ENCODE peak calls at places on chromosomes 4 and X, in four cellular contexts. S is PC-3, B is cardiac muscle cell, X is ascending aorta. T is an unnamed sample.
A peak's percentile ranks its signal among the peaks of the same experiment; 100 is the strongest.

GRCh38 chr4:74206088-74206826 is 48.3 kb downstream of the MTHFD2L start:
- DNase-seq in B (peak; percentile 71), S (no peak), X (no peak), T (no peak)

GRCh38 chr4:86508436-86508835 is 85.7 kb upstream of the PTPN13 start:
- DNase-seq in B (no peak), S (peak; percentile 71), X (no peak), T (no peak)

GRCh38 chr4:126591583-126591982 is 1041.2 kb upstream of the INTU start:
- DNase-seq in S (no peak), X (no peak), B (no peak), T (no peak)

GRCh38 chr4:51923343-51923742 is 80.4 kb downstream of the DCUN1D4 start:
- DNase-seq in S (peak; percentile 25), B (no peak), X (no peak), T (no peak)

GRCh38 chrX:119410854-119411253 is 11.7 kb downstream of the SLC25A43 start:
- DNase-seq in S (no peak), X (no peak), B (no peak), T (no peak)

GRCh38 chr4:15063341-15063740 is 61.1 kb downstream of the CPEB2 start:
- DNase-seq in S (no peak), B (no peak), X (no peak), T (no peak)

GRCh38 chrX:69324851-69325250 is 159.6 kb upstream of the PJA1 start:
- DNase-seq in S (no peak), B (no peak), X (no peak), T (no peak)

GRCh38 chr4:110945600-110945999 is 322.7 kb upstream of the PITX2 start:
- DNase-seq in B (no peak), X (no peak), S (no peak), T (no peak)

GRCh38 chr4:36348403-36348938 is 67.1 kb downstream of the DTHD1 start:
- DNase-seq in B (no peak), S (no peak), X (no peak), T (no peak)

GRCh38 chr4:164536829-164537228 is 217.1 kb upstream of the SMIM31 start:
- DNase-seq in X (peak; percentile 19), B (no peak), S (peak; percentile 81), T (peak; percentile 91)

GRCh38 chrX:102155806-102156179 is at the start of gene BEX5:
- DNase-seq in X (peak; percentile 21), S (peak; percentile 28), B (no peak), T (peak; percentile 12)

GRCh38 chrX:63754141-63754859 is 30.7 kb downstream of the ARHGEF9 start:
- DNase-seq in S (no peak), X (no peak), B (peak; percentile 17), T (peak; percentile 3)

GRCh38 chr4:33302298-33302697 is 2582.1 kb downstream of the PCDH7 start:
- DNase-seq in B (peak; percentile 20), S (peak; percentile 7), X (no peak), T (no peak)

GRCh38 chrX:38112566-38112965 is 106.2 kb downstream of the SYTL5 start:
- DNase-seq in X (no peak), S (no peak), B (no peak), T (no peak)

GRCh38 chrX:69504626-69505612 is 793 bp downstream of the NALF2 start:
- DNase-seq in X (no peak), S (no peak), B (no peak), T (no peak)

GRCh38 chr4:99417125-99417524 is 18.0 kb downstream of the ADH7 start:
- DNase-seq in S (no peak), X (no peak), B (no peak), T (no peak)

GRCh38 chrX:16975233-16975632 is 28.8 kb downstream of the REPS2 start:
- DNase-seq in X (no peak), B (no peak), S (no peak), T (no peak)

GRCh38 chr4:82555279-82555678 is 6.5 kb downstream of the TMEM150C start:
- DNase-seq in X (no peak), S (no peak), B (no peak), T (no peak)

GRCh38 chr4:77188498-77189187 is 31.6 kb downstream of the CCNG2 start:
- DNase-seq in B (no peak), S (no peak), X (no peak), T (no peak)

GRCh38 chr4:185346975-185347601 is 48.6 kb downstream of the LRP2BP start:
- DNase-seq in X (no peak), S (no peak), B (peak; percentile 20), T (no peak)

GRCh38 chrX:95585321-95585720 is 1099.3 kb upstream of the DIAPH2 start:
- DNase-seq in S (no peak), X (no peak), B (no peak), T (no peak)

GRCh38 chrX:23304881-23305280 is 29.8 kb upstream of the PTCHD1 start:
- DNase-seq in S (no peak), X (no peak), B (no peak), T (no peak)

GRCh38 chrX:151985955-151986354 is 11.5 kb upstream of the GABRE start:
- DNase-seq in S (no peak), B (peak; percentile 65), X (no peak), T (no peak)

GRCh38 chrX:46978341-46979291 is 66.4 kb downstream of the JADE3 start:
- DNase-seq in X (no peak), S (peak; percentile 84), B (peak; percentile 79), T (peak; percentile 11)

GRCh38 chr4:48483777-48484493 is 792 bp downstream of the SLC10A4 start:
- DNase-seq in B (no peak), S (no peak), X (no peak), T (no peak)

GRCh38 chr4:39024311-39024865 is 7.8 kb downstream of the TMEM156 start:
- DNase-seq in B (no peak), S (no peak), X (no peak), T (no peak)

GRCh38 chr4:115918149-115918548 is 804.7 kb upstream of the NDST4 start:
- DNase-seq in X (no peak), S (no peak), B (no peak), T (no peak)

GRCh38 chrX:91414710-91415109 is 19.9 kb upstream of the PABPC5 start:
- DNase-seq in X (no peak), S (peak; percentile 29), B (no peak), T (no peak)

GRCh38 chrX:153609917-153610833 is 11.2 kb upstream of the CCNQ start:
- DNase-seq in X (no peak), B (peak; percentile 75), S (peak; percentile 67), T (peak; percentile 38)

GRCh38 chr4:114015444-114015899 is 36.0 kb upstream of the ARSJ start:
- DNase-seq in B (peak; percentile 94), S (peak; percentile 97), X (no peak), T (peak; percentile 91)
- H3K27ac ChIP-seq in B (no peak overlapping the region), S (peak overlapping the region; percentile 92), X (no peak overlapping the region), T (peak overlapping the region; percentile 90)

GRCh38 chr4:66688674-66689073 is 856.6 kb downstream of the CENPC start:
- DNase-seq in S (peak; percentile 67), X (no peak), B (peak; percentile 55), T (peak; percentile 17)

GRCh38 chr4:66694716-66695115 is 850.6 kb downstream of the CENPC start:
- DNase-seq in B (no peak), S (peak; percentile 18), X (no peak), T (no peak)

GRCh38 chr4:66687393-66687971 is 857.8 kb downstream of the CENPC start:
- DNase-seq in X (no peak), B (no peak), S (no peak), T (no peak)

GRCh38 chr4:66693694-66694093 is 851.6 kb downstream of the CENPC start:
- DNase-seq in X (no peak), B (peak; percentile 51), S (no peak), T (no peak)

DNA sequence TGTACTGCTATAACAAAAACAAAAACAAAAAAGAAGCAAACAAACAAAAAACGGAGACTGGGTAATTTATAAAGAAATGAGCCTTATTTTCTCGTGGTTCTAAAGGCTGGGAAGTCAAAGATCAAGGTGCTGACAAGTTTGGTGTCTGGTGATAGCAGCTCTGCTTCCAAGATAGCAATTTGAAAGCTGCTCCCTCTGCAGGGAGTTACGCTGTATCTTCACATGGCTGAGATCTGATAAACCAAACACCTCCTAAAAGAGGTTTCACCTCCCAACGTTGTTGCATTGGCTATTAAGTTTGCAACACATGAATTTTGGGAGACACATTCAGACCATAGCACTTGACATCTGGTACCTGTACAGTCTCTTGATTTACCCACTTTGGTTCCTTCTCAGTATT is 854.2 kb downstream of the CENPC start:
- DNase-seq in B (no peak), X (no peak), S (peak; percentile 31), T (no peak)
- TF ChIP-seq CTCF in B (no peak), X (no peak), S (peak; percentile 56), T (no peak)

GRCh38 chr4:158065603-158066002 is 107.2 kb downstream of the GASK1B start:
- DNase-seq in B (no peak), X (no peak), S (no peak), T (no peak)
- H3K27ac ChIP-seq in B (no peak overlapping the region), X (no peak overlapping the region), S (no peak overlapping the region), T (no peak overlapping the region)

GRCh38 chr4:121071640-121072037 is 696 bp downstream of the NDNF start:
- DNase-seq in S (no peak), X (no peak), B (no peak), T (no peak)
- TF ChIP-seq CTCF in S (no peak), X (no peak), B (no peak), T (no peak)

DNA sequence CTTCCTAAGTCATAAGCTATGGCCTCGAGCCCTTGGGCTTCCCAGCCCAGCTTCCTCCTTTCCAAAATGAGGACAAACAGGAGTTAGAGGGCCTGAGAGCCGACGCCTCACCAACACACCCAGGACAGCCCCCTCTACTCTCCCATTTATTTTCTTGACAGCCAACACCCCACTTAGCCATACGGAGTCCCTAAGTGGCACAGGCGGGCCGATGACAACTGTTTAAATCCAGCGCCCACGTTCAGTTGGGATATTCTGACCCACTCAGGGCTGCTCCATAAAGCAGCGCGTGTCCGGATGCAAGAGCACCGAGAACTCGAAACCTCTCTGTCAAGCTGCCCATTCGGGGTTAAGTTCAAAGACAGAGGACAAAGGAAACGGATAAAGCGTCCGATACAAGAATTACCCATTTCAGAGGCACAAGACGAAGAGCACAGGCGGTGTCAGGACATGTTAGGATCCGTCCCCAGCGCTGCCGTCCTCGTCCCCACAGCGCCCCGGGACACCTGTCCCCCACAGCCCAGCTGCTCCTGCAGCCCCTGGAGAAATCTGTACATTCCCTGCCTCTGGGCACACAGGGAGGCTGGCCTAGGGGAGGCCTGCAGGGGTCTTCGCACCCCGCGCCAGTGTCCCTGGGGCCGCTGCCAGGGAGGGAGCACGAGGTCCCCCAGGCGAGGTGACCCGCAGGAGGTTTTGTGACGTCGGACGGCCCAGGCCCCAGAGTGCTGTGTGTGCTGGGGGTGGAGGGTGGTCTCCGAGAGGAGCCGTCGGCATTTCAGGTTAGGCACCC is 1.2 kb downstream of the PRKX start:
- DNase-seq in S (peak; percentile 20), X (no peak), B (peak; percentile 53), T (no peak)
- H3K27ac ChIP-seq in S (no peak overlapping the region), X (peak overlapping the region; percentile 53), B (no peak overlapping the region), T (peak overlapping the region; percentile 70)

T was measured in RWPE1.